ENCODE peak calls at places on chromosomes 2 and 18, in six cellular contexts. One of them, this sample, is unnamed. For H3K4me1, the result is how much of the 10 kb centered on the place peaks cover.

GRCh38 chr2:215277942-215278341 is 33.9 kb upstream of the ATIC start:
- DNase-seq in CD8-positive, alpha-beta T cell: no peak
- DNase-seq in cardiac muscle cell: no peak
- DNase-seq in transverse colon: no peak
- DNase-seq in left ventricle myocardium inferior: no peak
- DNase-seq in CD4-positive, CD25-positive, alpha-beta regulatory T cell: no peak
- DNase-seq in this sample: no peak

GRCh38 chr2:142756430-142756829 is 121.0 kb upstream of the KYNU start:
- DNase-seq in CD8-positive, alpha-beta T cell: no peak
- DNase-seq in cardiac muscle cell: no peak
- DNase-seq in CD4-positive, CD25-positive, alpha-beta regulatory T cell: no peak
- DNase-seq in left ventricle myocardium inferior: no peak
- DNase-seq in transverse colon: no peak
- DNase-seq in this sample: no peak

GRCh38 chr2:171008550-171009205 is 79.6 kb downstream of the GORASP2 start:
- DNase-seq in CD4-positive, CD25-positive, alpha-beta regulatory T cell: no peak
- DNase-seq in CD8-positive, alpha-beta T cell: no peak
- DNase-seq in left ventricle myocardium inferior: no peak
- DNase-seq in transverse colon: no peak
- DNase-seq in cardiac muscle cell: no peak
- DNase-seq in this sample: no peak

GRCh38 chr2:84846041-84846663 is 34.7 kb downstream of the TRABD2A start:
- DNase-seq in left ventricle myocardium inferior: no peak
- DNase-seq in transverse colon: no peak
- DNase-seq in CD4-positive, CD25-positive, alpha-beta regulatory T cell: peak
- DNase-seq in cardiac muscle cell: no peak
- DNase-seq in CD8-positive, alpha-beta T cell: peak
- DNase-seq in this sample: no peak

GRCh38 chr18:78526923-78527775 is 452.5 kb upstream of the SALL3 start:
- DNase-seq in cardiac muscle cell: peak
- DNase-seq in CD8-positive, alpha-beta T cell: peak
- DNase-seq in left ventricle myocardium inferior: no peak
- DNase-seq in transverse colon: no peak
- DNase-seq in CD4-positive, CD25-positive, alpha-beta regulatory T cell: no peak
- DNase-seq in this sample: no peak

GRCh38 chr2:151523825-151524224 is 114.1 kb downstream of the RIF1 start:
- DNase-seq in CD8-positive, alpha-beta T cell: no peak
- DNase-seq in transverse colon: no peak
- DNase-seq in cardiac muscle cell: no peak
- DNase-seq in left ventricle myocardium inferior: no peak
- DNase-seq in CD4-positive, CD25-positive, alpha-beta regulatory T cell: no peak
- DNase-seq in this sample: no peak

GRCh38 chr2:232960862-232961261 is 52.2 kb downstream of the NGEF start:
- DNase-seq in transverse colon: no peak
- DNase-seq in CD8-positive, alpha-beta T cell: no peak
- DNase-seq in CD4-positive, CD25-positive, alpha-beta regulatory T cell: no peak
- DNase-seq in left ventricle myocardium inferior: no peak
- DNase-seq in cardiac muscle cell: no peak
- DNase-seq in this sample: no peak

GRCh38 chr2:133566967-133567645 is 1.2 kb downstream of the NCKAP5 start:
- DNase-seq in transverse colon: peak
- DNase-seq in CD4-positive, CD25-positive, alpha-beta regulatory T cell: no peak
- DNase-seq in CD8-positive, alpha-beta T cell: no peak
- DNase-seq in left ventricle myocardium inferior: peak
- DNase-seq in cardiac muscle cell: peak
- DNase-seq in this sample: no peak

GRCh38 chr2:61011649-61012048 is 5.9 kb upstream of the PEX13 start:
- DNase-seq in CD8-positive, alpha-beta T cell: no peak
- DNase-seq in cardiac muscle cell: no peak
- DNase-seq in CD4-positive, CD25-positive, alpha-beta regulatory T cell: no peak
- DNase-seq in transverse colon: no peak
- DNase-seq in left ventricle myocardium inferior: no peak
- DNase-seq in this sample: no peak

GRCh38 chr18:50468802-50469201 is 91.1 kb upstream of the MAPK4 start:
- DNase-seq in left ventricle myocardium inferior: no peak
- DNase-seq in transverse colon: no peak
- DNase-seq in CD8-positive, alpha-beta T cell: no peak
- DNase-seq in cardiac muscle cell: no peak
- DNase-seq in CD4-positive, CD25-positive, alpha-beta regulatory T cell: no peak
- DNase-seq in this sample: no peak

GRCh38 chr18:44594779-44595467 is 85.8 kb upstream of the SETBP1 start:
- DNase-seq in cardiac muscle cell: peak
- DNase-seq in transverse colon: no peak
- DNase-seq in left ventricle myocardium inferior: no peak
- DNase-seq in CD4-positive, CD25-positive, alpha-beta regulatory T cell: no peak
- DNase-seq in CD8-positive, alpha-beta T cell: no peak
- DNase-seq in this sample: no peak

GRCh38 chr18:67628674-67629073 is 112.2 kb upstream of the DSEL start:
- DNase-seq in transverse colon: no peak
- DNase-seq in CD8-positive, alpha-beta T cell: no peak
- DNase-seq in cardiac muscle cell: no peak
- DNase-seq in left ventricle myocardium inferior: no peak
- DNase-seq in CD4-positive, CD25-positive, alpha-beta regulatory T cell: no peak
- DNase-seq in this sample: no peak

GRCh38 chr2:126669772-126670171 is 13.8 kb downstream of the GYPC start:
- DNase-seq in transverse colon: no peak
- DNase-seq in cardiac muscle cell: no peak
- DNase-seq in left ventricle myocardium inferior: no peak
- DNase-seq in CD4-positive, CD25-positive, alpha-beta regulatory T cell: no peak
- DNase-seq in CD8-positive, alpha-beta T cell: no peak
- DNase-seq in this sample: no peak

GRCh38 chr18:33052886-33053285 is 280.1 kb upstream of the KLHL14 start:
- DNase-seq in left ventricle myocardium inferior: no peak
- DNase-seq in CD4-positive, CD25-positive, alpha-beta regulatory T cell: no peak
- DNase-seq in transverse colon: no peak
- DNase-seq in cardiac muscle cell: no peak
- DNase-seq in CD8-positive, alpha-beta T cell: no peak
- DNase-seq in this sample: no peak

GRCh38 chr2:161133366-161133765 is 26.9 kb upstream of the TANK start:
- DNase-seq in CD4-positive, CD25-positive, alpha-beta regulatory T cell: no peak
- DNase-seq in transverse colon: no peak
- DNase-seq in cardiac muscle cell: no peak
- DNase-seq in CD8-positive, alpha-beta T cell: no peak
- DNase-seq in left ventricle myocardium inferior: no peak
- DNase-seq in this sample: no peak

GRCh38 chr18:35106845-35107148 is 65.6 kb downstream of the MAPRE2 start:
- DNase-seq in transverse colon: no peak
- DNase-seq in CD4-positive, CD25-positive, alpha-beta regulatory T cell: no peak
- DNase-seq in cardiac muscle cell: no peak
- DNase-seq in left ventricle myocardium inferior: no peak
- DNase-seq in CD8-positive, alpha-beta T cell: no peak
- DNase-seq in this sample: no peak

GRCh38 chr2:202056611-202057010 is 16.4 kb upstream of the KIAA2012 start:
- DNase-seq in transverse colon: no peak
- DNase-seq in CD8-positive, alpha-beta T cell: no peak
- DNase-seq in left ventricle myocardium inferior: no peak
- DNase-seq in CD4-positive, CD25-positive, alpha-beta regulatory T cell: peak
- DNase-seq in cardiac muscle cell: no peak
- DNase-seq in this sample: no peak

GRCh38 chr2:241088791-241089732 is 13.0 kb downstream of the MTERF4 start:
- DNase-seq in left ventricle myocardium inferior: no peak
- DNase-seq in CD4-positive, CD25-positive, alpha-beta regulatory T cell: no peak
- DNase-seq in CD8-positive, alpha-beta T cell: no peak
- DNase-seq in cardiac muscle cell: no peak
- DNase-seq in transverse colon: no peak
- DNase-seq in this sample: no peak

GRCh38 chr2:44230378-44230777 is 44.9 kb upstream of the SLC3A1 start:
- DNase-seq in CD8-positive, alpha-beta T cell: no peak
- DNase-seq in CD4-positive, CD25-positive, alpha-beta regulatory T cell: no peak
- DNase-seq in left ventricle myocardium inferior: no peak
- DNase-seq in cardiac muscle cell: no peak
- DNase-seq in transverse colon: no peak
- DNase-seq in this sample: no peak

GRCh38 chr2:20436716-20437470 is 10.0 kb upstream of the RHOB start:
- DNase-seq in transverse colon: peak
- DNase-seq in CD8-positive, alpha-beta T cell: no peak
- DNase-seq in cardiac muscle cell: no peak
- DNase-seq in left ventricle myocardium inferior: no peak
- DNase-seq in CD4-positive, CD25-positive, alpha-beta regulatory T cell: no peak
- DNase-seq in this sample: no peak

GRCh38 chr2:43082111-43082877 is 144.1 kb downstream of the ZFP36L2 start:
- DNase-seq in cardiac muscle cell: peak
- DNase-seq in CD8-positive, alpha-beta T cell: no peak
- DNase-seq in left ventricle myocardium inferior: peak
- DNase-seq in CD4-positive, CD25-positive, alpha-beta regulatory T cell: no peak
- DNase-seq in transverse colon: no peak
- DNase-seq in this sample: no peak

GRCh38 chr2:43078781-43079755 is 147.3 kb downstream of the ZFP36L2 start:
- DNase-seq in transverse colon: no peak
- DNase-seq in CD8-positive, alpha-beta T cell: no peak
- DNase-seq in cardiac muscle cell: no peak
- DNase-seq in left ventricle myocardium inferior: no peak
- DNase-seq in CD4-positive, CD25-positive, alpha-beta regulatory T cell: no peak
- DNase-seq in this sample: no peak

GRCh38 chr2:43082878-43083261 is 143.5 kb downstream of the ZFP36L2 start:
- DNase-seq in left ventricle myocardium inferior: no peak
- DNase-seq in CD8-positive, alpha-beta T cell: no peak
- DNase-seq in transverse colon: no peak
- DNase-seq in cardiac muscle cell: no peak
- DNase-seq in CD4-positive, CD25-positive, alpha-beta regulatory T cell: no peak
- DNase-seq in this sample: no peak

GRCh38 chr2:43081131-43081745 is 145.2 kb downstream of the ZFP36L2 start:
- DNase-seq in CD4-positive, CD25-positive, alpha-beta regulatory T cell: no peak
- DNase-seq in left ventricle myocardium inferior: no peak
- DNase-seq in CD8-positive, alpha-beta T cell: no peak
- DNase-seq in cardiac muscle cell: no peak
- DNase-seq in transverse colon: no peak
- DNase-seq in this sample: no peak

DNA sequence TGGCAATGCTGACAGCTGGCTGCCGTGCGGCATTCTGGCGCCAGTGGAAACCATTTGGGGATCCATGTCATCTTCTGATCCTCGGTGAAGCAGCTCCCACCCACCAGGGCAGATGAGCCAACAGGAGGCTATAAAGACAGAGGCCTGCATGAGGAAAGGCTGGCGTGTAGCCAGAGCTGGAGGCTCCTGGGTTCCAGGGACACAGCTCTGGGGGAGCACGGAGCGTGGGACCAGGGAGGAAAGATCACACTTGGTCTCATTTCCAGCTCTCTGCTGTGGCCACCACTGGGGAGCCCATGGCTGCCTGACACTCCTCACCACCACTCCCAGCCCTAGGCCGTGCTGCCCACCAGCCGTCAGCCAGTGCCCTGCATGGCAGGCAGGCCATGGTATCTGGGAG is 145.8 kb downstream of the ZFP36L2 start:
- DNase-seq in CD8-positive, alpha-beta T cell: no peak
- DNase-seq in left ventricle myocardium inferior: no peak
- DNase-seq in transverse colon: no peak
- DNase-seq in CD4-positive, CD25-positive, alpha-beta regulatory T cell: no peak
- DNase-seq in cardiac muscle cell: no peak
- DNase-seq in this sample: no peak
- H3K4me1 ChIP-seq in CD8-positive, alpha-beta T cell: under half
- H3K4me1 ChIP-seq in left ventricle myocardium inferior: half or more
- H3K4me1 ChIP-seq in transverse colon: under half
- H3K4me1 ChIP-seq in CD4-positive, CD25-positive, alpha-beta regulatory T cell: under half
- H3K4me1 ChIP-seq in cardiac muscle cell: under half
- H3K4me1 ChIP-seq in this sample: under half

GRCh38 chr2:36445191-36445590 is 89.6 kb downstream of the CRIM1 start:
- DNase-seq in transverse colon: no peak
- DNase-seq in cardiac muscle cell: no peak
- DNase-seq in CD4-positive, CD25-positive, alpha-beta regulatory T cell: no peak
- DNase-seq in CD8-positive, alpha-beta T cell: no peak
- DNase-seq in left ventricle myocardium inferior: no peak
- DNase-seq in this sample: no peak

GRCh38 chr2:36449943-36450392 is 94.4 kb downstream of the CRIM1 start:
- DNase-seq in transverse colon: no peak
- DNase-seq in CD4-positive, CD25-positive, alpha-beta regulatory T cell: no peak
- DNase-seq in left ventricle myocardium inferior: no peak
- DNase-seq in cardiac muscle cell: peak
- DNase-seq in CD8-positive, alpha-beta T cell: no peak
- DNase-seq in this sample: no peak

GRCh38 chr2:36449213-36449612 is 93.6 kb downstream of the CRIM1 start:
- DNase-seq in CD8-positive, alpha-beta T cell: no peak
- DNase-seq in cardiac muscle cell: no peak
- DNase-seq in CD4-positive, CD25-positive, alpha-beta regulatory T cell: no peak
- DNase-seq in transverse colon: no peak
- DNase-seq in left ventricle myocardium inferior: no peak
- DNase-seq in this sample: no peak

GRCh38 chr2:36444206-36444605 is 88.6 kb downstream of the CRIM1 start:
- DNase-seq in transverse colon: no peak
- DNase-seq in left ventricle myocardium inferior: no peak
- DNase-seq in CD8-positive, alpha-beta T cell: no peak
- DNase-seq in CD4-positive, CD25-positive, alpha-beta regulatory T cell: no peak
- DNase-seq in cardiac muscle cell: no peak
- DNase-seq in this sample: no peak

GRCh38 chr2:36446258-36446657 is 90.7 kb downstream of the CRIM1 start:
- DNase-seq in CD4-positive, CD25-positive, alpha-beta regulatory T cell: no peak
- DNase-seq in CD8-positive, alpha-beta T cell: no peak
- DNase-seq in left ventricle myocardium inferior: no peak
- DNase-seq in cardiac muscle cell: no peak
- DNase-seq in transverse colon: no peak
- DNase-seq in this sample: no peak
- H3K27ac ChIP-seq in CD4-positive, CD25-positive, alpha-beta regulatory T cell: no peak
- H3K27ac ChIP-seq in CD8-positive, alpha-beta T cell: no peak
- H3K27ac ChIP-seq in left ventricle myocardium inferior: no peak
- H3K27ac ChIP-seq in cardiac muscle cell: no peak
- H3K27ac ChIP-seq in transverse colon: no peak
- H3K27ac ChIP-seq in this sample: no peak

DNA sequence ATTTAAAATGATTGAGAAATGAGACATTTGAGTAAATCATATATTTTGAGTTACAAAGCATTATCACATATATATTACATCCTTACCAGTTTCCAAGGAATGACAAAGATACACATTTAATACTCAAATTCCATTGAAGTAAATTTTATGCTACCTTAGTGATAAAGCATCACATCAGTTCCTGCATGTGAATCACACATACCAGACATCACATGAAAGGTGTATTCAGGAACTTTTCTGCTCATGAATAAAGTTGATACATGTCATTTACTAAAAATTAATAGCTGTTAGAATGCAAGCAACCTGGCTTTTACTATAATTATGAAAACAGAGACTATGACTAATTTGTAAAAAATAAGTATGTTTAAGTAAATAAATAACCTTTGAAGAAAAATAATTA is 548.8 kb upstream of the SLC39A10 start:
- DNase-seq in transverse colon: no peak
- DNase-seq in CD8-positive, alpha-beta T cell: no peak
- DNase-seq in left ventricle myocardium inferior: no peak
- DNase-seq in cardiac muscle cell: no peak
- DNase-seq in CD4-positive, CD25-positive, alpha-beta regulatory T cell: no peak
- DNase-seq in this sample: no peak
- H3K4me1 ChIP-seq in transverse colon: under half
- H3K4me1 ChIP-seq in CD8-positive, alpha-beta T cell: under half
- H3K4me1 ChIP-seq in left ventricle myocardium inferior: under half
- H3K4me1 ChIP-seq in cardiac muscle cell: under half
- H3K4me1 ChIP-seq in CD4-positive, CD25-positive, alpha-beta regulatory T cell: under half
- H3K4me1 ChIP-seq in this sample: under half

DNA sequence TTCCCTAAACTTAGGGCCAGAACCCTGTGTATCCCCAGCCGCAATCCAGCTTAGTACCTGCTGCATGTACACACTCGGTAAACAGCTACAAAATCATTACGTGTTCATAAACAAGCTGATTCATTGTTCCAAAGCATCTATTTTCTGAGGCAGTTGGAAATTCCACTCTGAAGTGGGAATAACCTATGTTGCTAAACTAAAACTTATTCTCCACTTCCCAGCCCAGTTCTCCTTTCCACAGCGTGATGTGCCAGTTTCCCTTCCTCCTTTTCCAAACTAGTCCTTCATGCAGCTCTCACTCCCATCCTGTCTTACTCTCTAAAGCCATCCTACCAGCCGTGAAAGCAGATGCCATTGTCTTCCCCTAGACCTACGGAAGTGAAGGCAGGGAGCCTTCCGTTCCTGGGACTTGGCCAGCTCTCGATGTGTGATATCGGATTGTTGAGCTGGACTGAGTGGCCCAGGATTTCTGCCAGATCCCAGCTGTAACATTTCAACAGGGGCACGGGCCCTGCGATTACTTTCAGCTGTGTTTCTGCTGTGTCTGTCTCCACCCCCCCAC is 100.7 kb downstream of the CRIM1 start:
- DNase-seq in CD4-positive, CD25-positive, alpha-beta regulatory T cell: no peak
- DNase-seq in left ventricle myocardium inferior: peak
- DNase-seq in transverse colon: peak
- DNase-seq in cardiac muscle cell: peak
- DNase-seq in CD8-positive, alpha-beta T cell: no peak
- DNase-seq in this sample: no peak
- H3K27ac ChIP-seq in CD4-positive, CD25-positive, alpha-beta regulatory T cell: no peak
- H3K27ac ChIP-seq in left ventricle myocardium inferior: peak
- H3K27ac ChIP-seq in transverse colon: peak
- H3K27ac ChIP-seq in cardiac muscle cell: no peak
- H3K27ac ChIP-seq in CD8-positive, alpha-beta T cell: no peak
- H3K27ac ChIP-seq in this sample: no peak